ENCODE peak calls at places on chromosome 12, in four cellular contexts. W is A549, O is cardiac muscle cell, G is fibroblast of lung. Q is an unnamed sample. For H3K9me3 and H3K4me1, the result is how much of the 10 kb centered on the place peaks cover.

GRCh38 chr12:102026728-102027127 is 35.1 kb downstream of the WASHC3 start:
- DNase-seq in G (no peak), W (no peak), O (no peak), Q (no peak)

GRCh38 chr12:99063182-99063581 is 418.1 kb downstream of the APAF1 start:
- DNase-seq in O (no peak), G (no peak), W (no peak), Q (no peak)

GRCh38 chr12:112820796-112821195 is 29.2 kb downstream of the RPH3A start:
- DNase-seq in G (no peak), O (no peak), W (no peak), Q (no peak)

GRCh38 chr12:46386360-46386867 is 13.8 kb upstream of the SLC38A2 start:
- DNase-seq in O (peak), W (no peak), G (peak), Q (no peak)

GRCh38 chr12:50129297-50129696 is 17.3 kb downstream of the COX14 start:
- DNase-seq in O (no peak), G (no peak), W (no peak), Q (no peak)

GRCh38 chr12:50017047-50017446 is 8.2 kb downstream of the RACGAP1 start:
- DNase-seq in G (peak), O (peak), W (no peak), Q (peak)

GRCh38 chr12:109302770-109303169 is 6.3 kb downstream of the FOXN4 start:
- DNase-seq in O (no peak), W (no peak), G (no peak), Q (no peak)

GRCh38 chr12:120846721-120847120 is 57.4 kb downstream of the SPPL3 start:
- DNase-seq in W (no peak), G (peak), O (peak), Q (no peak)

GRCh38 chr12:106436183-106436582 is 78.6 kb downstream of the POLR3B start:
- DNase-seq in W (no peak), O (peak), G (peak), Q (no peak)

GRCh38 chr12:9870311-9870866 is 1.2 kb upstream of the CLEC2B start:
- DNase-seq in G (no peak), W (no peak), O (peak), Q (no peak)

GRCh38 chr12:94722664-94723063 is 72.3 kb upstream of the TMCC3 start:
- DNase-seq in O (no peak), G (no peak), W (no peak), Q (peak)

GRCh38 chr12:62876938-62877548 is 57.9 kb downstream of the PPM1H start:
- DNase-seq in G (no peak), W (no peak), O (peak), Q (no peak)

GRCh38 chr12:78146365-78146772 is 315.7 kb downstream of the NAV3 start:
- DNase-seq in O (peak), W (no peak), G (peak), Q (no peak)

GRCh38 chr12:100955139-100955538 is 160.6 kb downstream of the ANO4 start:
- DNase-seq in W (no peak), G (peak), O (peak), Q (no peak)

GRCh38 chr12:15173142-15173541 is 48.1 kb downstream of the RERG start:
- DNase-seq in W (no peak), G (no peak), O (no peak), Q (no peak)

GRCh38 chr12:75852143-75852542 is 179.4 kb downstream of the PHLDA1 start:
- DNase-seq in G (peak), O (no peak), W (no peak), Q (no peak)

GRCh38 chr12:62268956-62269355 is 8.8 kb downstream of the USP15 start:
- DNase-seq in W (no peak), O (peak), G (peak), Q (no peak)

GRCh38 chr12:52168019-52168717 is 23.6 kb downstream of the KRT80 start:
- DNase-seq in W (peak), G (no peak), O (no peak), Q (no peak)

GRCh38 chr12:123003257-123003656 is 22.8 kb downstream of the ARL6IP4 start:
- DNase-seq in O (no peak), W (no peak), G (no peak), Q (no peak)

GRCh38 chr12:126390969-126391566 is 1325.8 kb downstream of the AACS start:
- DNase-seq in W (no peak), G (no peak), O (peak), Q (no peak)

GRCh38 chr12:70180140-70180539 is 63.1 kb upstream of the CNOT2 start:
- DNase-seq in W (no peak), O (no peak), G (no peak), Q (no peak)

GRCh38 chr12:89690925-89691324 is 17.7 kb downstream of the ATP2B1 start:
- DNase-seq in W (no peak), G (no peak), O (no peak), Q (no peak)

GRCh38 chr12:22855456-22855855 is 230.5 kb downstream of the ETNK1 start:
- DNase-seq in G (no peak), O (no peak), W (no peak), Q (no peak)

GRCh38 chr12:101172316-101172715 is 37.7 kb downstream of the SLC5A8 start:
- DNase-seq in O (peak), G (peak), W (no peak), Q (no peak)

GRCh38 chr12:52005903-52006703 is 643 bp upstream of the TAMALIN start:
- DNase-seq in W (no peak), O (peak), G (no peak), Q (no peak)

GRCh38 chr12:3700861-3701260 is 52.0 kb downstream of the CRACR2A start:
- DNase-seq in W (no peak), G (peak), O (peak), Q (no peak)

GRCh38 chr12:81759215-81759991 is at the start of gene PPFIA2:
- DNase-seq in G (peak), O (peak), W (no peak), Q (no peak)

GRCh38 chr12:30782316-30783173 is 27.8 kb upstream of the CAPRIN2 start:
- DNase-seq in O (no peak), G (no peak), W (no peak), Q (no peak)

GRCh38 chr12:116441292-116441691 is 117.9 kb upstream of the MAP1LC3B2 start:
- DNase-seq in O (no peak), W (no peak), G (no peak), Q (no peak)

GRCh38 chr12:121799842-121800693 is 3.7 kb upstream of the SETD1B start:
- DNase-seq in W (peak), G (peak), O (peak), Q (peak)

GRCh38 chr12:6133642-6134041 is 9.2 kb upstream of the VWF start:
- DNase-seq in W (no peak), G (no peak), O (no peak), Q (no peak)

GRCh38 chr12:76591461-76591860 is 31.9 kb upstream of the OSBPL8 start:
- DNase-seq in W (no peak), G (peak), O (peak), Q (no peak)

GRCh38 chr12:34396861-34397590 is 374.7 kb downstream of the ALG10 start:
- DNase-seq in W (no peak), G (no peak), O (no peak), Q (peak)

GRCh38 chr12:3490848-3491382 is at the start of gene PRMT8:
- DNase-seq in W (no peak), G (peak), O (peak), Q (no peak)

GRCh38 chr12:81170072-81170471 is 92.2 kb downstream of the ACSS3 start:
- DNase-seq in G (peak), O (peak), W (no peak), Q (no peak)

GRCh38 chr12:100926669-100927248 is 132.2 kb downstream of the ANO4 start:
- DNase-seq in G (peak), W (no peak), O (peak), Q (no peak)

GRCh38 chr12:121524196-121524930 is 56.5 kb downstream of the KDM2B start:
- DNase-seq in G (no peak), W (no peak), O (no peak), Q (no peak)

GRCh38 chr12:46379352-46379751 is 6.8 kb upstream of the SLC38A2 start:
- DNase-seq in O (peak), W (no peak), G (no peak), Q (no peak)

GRCh38 chr12:48356041-48356768 is 5.5 kb upstream of the ZNF641 start:
- DNase-seq in W (peak), G (no peak), O (no peak), Q (no peak)

GRCh38 chr12:48361664-48362339 is 11.1 kb upstream of the ZNF641 start:
- DNase-seq in G (no peak), W (no peak), O (no peak), Q (no peak)

DNA sequence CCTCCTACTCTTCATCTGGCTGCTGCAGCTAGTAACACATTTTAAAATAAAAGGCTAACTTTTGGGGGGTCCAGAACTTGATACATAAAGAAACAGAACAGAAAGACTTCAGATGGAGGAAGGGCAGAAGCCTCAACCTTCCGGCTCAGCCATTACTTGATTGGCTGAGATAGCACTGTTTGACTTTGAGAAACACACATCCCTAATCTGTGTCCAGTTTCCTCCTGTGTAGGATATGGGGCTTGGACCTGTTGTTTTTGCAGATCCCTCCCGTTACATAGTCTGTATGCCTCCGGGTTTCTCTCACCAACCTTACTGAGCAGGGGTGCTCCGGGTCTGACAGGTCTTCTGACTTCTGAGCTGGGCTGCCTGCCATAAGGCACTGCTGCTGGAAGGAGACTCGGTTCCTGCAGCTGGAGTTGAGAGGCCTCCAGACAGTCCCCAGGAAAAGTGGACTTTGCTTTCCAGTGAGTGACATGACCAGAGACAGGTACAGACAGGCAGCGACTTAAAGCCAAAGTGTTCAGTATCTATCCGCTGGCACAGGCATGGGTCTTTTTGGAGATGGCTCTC is 8.3 kb upstream of the ZNF641 start:
- DNase-seq in W (no peak), G (no peak), O (no peak), Q (no peak)
- H3K9me3 ChIP-seq in W (under half), G (under half), O (under half), Q (under half)

GRCh38 chr12:111428081-111428727 is 22.5 kb downstream of the SH2B3 start:
- DNase-seq in G (no peak), O (no peak), W (no peak), Q (no peak)
- H3K4me1 ChIP-seq in G (under half), O (under half), W (under half), Q (half or more)

GRCh38 chr12:96206957-96207356 is 12.8 kb downstream of the ELK3 start:
- DNase-seq in W (no peak), O (no peak), G (no peak), Q (no peak)
- H3K4me3 ChIP-seq in W (no peak), O (no peak), G (no peak), Q (no peak)

GRCh38 chr12:130455161-130455560 is 117.5 kb downstream of the PIWIL1 start:
- DNase-seq in O (no peak), G (no peak), W (no peak), Q (no peak)
- H3K9me3 ChIP-seq in O (under half), G (under half), W (under half), Q (under half)

GRCh38 chr12:14113031-14113430 is 131.6 kb upstream of the GRIN2B start:
- DNase-seq in O (no peak), G (no peak), W (no peak), Q (no peak)

GRCh38 chr12:14108702-14109101 is 127.3 kb upstream of the GRIN2B start:
- DNase-seq in O (no peak), G (no peak), W (no peak), Q (no peak)

GRCh38 chr12:14111230-14111865 is 129.9 kb upstream of the GRIN2B start:
- DNase-seq in G (no peak), W (peak), O (no peak), Q (no peak)
- H3K4me1 ChIP-seq in G (under half), W (under half), O (under half), Q (under half)

GRCh38 chr12:71551529-71551928 is 111.9 kb downstream of the LGR5 start:
- DNase-seq in G (peak), W (no peak), O (peak), Q (no peak)
- H3K4me3 ChIP-seq in G (no peak), W (no peak), O (no peak), Q (no peak)